ENCODE peak calls at places on chromosomes 2 and 18, in six cellular contexts. One of them, this sample, is unnamed.
A peak's percentile ranks its signal among the peaks of the same experiment; 100 is the strongest.

GRCh38 chr18:50866765-50867164 is 12.2 kb upstream of the ME2 start:
- DNase-seq in K562: no peak
- DNase-seq in GM12878: no peak
- DNase-seq in NT2/D1: no peak
- DNase-seq in HCT116: no peak
- DNase-seq in H1: no peak
- DNase-seq in this sample: no peak

GRCh38 chr2:20291106-20291564 is 59.5 kb downstream of the PUM2 start:
- DNase-seq in H1: peak; percentile 43
- DNase-seq in NT2/D1: peak; percentile 84
- DNase-seq in K562: peak; percentile 65
- DNase-seq in HCT116: peak; percentile 75
- DNase-seq in GM12878: no peak
- DNase-seq in this sample: peak; percentile 89

GRCh38 chr2:195658541-195658890 is 1.5 kb downstream of the SLC39A10 start:
- DNase-seq in K562: no peak
- DNase-seq in NT2/D1: no peak
- DNase-seq in GM12878: no peak
- DNase-seq in HCT116: no peak
- DNase-seq in H1: no peak
- DNase-seq in this sample: peak; percentile 81

GRCh38 chr2:11101430-11101829 is 53.8 kb upstream of the SLC66A3 start:
- DNase-seq in NT2/D1: no peak
- DNase-seq in H1: no peak
- DNase-seq in HCT116: no peak
- DNase-seq in K562: no peak
- DNase-seq in GM12878: no peak
- DNase-seq in this sample: no peak

GRCh38 chr2:220915087-220915486 is 657.0 kb downstream of the EPHA4 start:
- DNase-seq in GM12878: no peak
- DNase-seq in H1: no peak
- DNase-seq in K562: no peak
- DNase-seq in HCT116: no peak
- DNase-seq in NT2/D1: no peak
- DNase-seq in this sample: no peak

GRCh38 chr2:161063074-161063945 is 96.9 kb upstream of the TANK start:
- DNase-seq in K562: peak; percentile 46
- DNase-seq in HCT116: peak; percentile 75
- DNase-seq in GM12878: peak; percentile 51
- DNase-seq in NT2/D1: peak; percentile 69
- DNase-seq in H1: peak; percentile 41
- DNase-seq in this sample: peak; percentile 74

GRCh38 chr2:190254451-190254850 is 65.2 kb downstream of the HIBCH start:
- DNase-seq in K562: no peak
- DNase-seq in NT2/D1: no peak
- DNase-seq in GM12878: no peak
- DNase-seq in HCT116: no peak
- DNase-seq in H1: no peak
- DNase-seq in this sample: no peak

GRCh38 chr2:29528891-29529520 is 392.4 kb downstream of the ALK start:
- DNase-seq in HCT116: no peak
- DNase-seq in NT2/D1: no peak
- DNase-seq in H1: no peak
- DNase-seq in K562: no peak
- DNase-seq in GM12878: no peak
- DNase-seq in this sample: no peak

GRCh38 chr2:7867858-7868257 is 814.0 kb upstream of the ID2 start:
- DNase-seq in HCT116: no peak
- DNase-seq in H1: no peak
- DNase-seq in GM12878: no peak
- DNase-seq in K562: no peak
- DNase-seq in NT2/D1: no peak
- DNase-seq in this sample: no peak

GRCh38 chr2:148675708-148676107 is 31.2 kb downstream of the EPC2 start:
- DNase-seq in GM12878: no peak
- DNase-seq in H1: no peak
- DNase-seq in NT2/D1: no peak
- DNase-seq in K562: no peak
- DNase-seq in HCT116: no peak
- DNase-seq in this sample: no peak

GRCh38 chr2:134466141-134466540 is 212.3 kb downstream of the MGAT5 start:
- DNase-seq in HCT116: peak; percentile 54
- DNase-seq in GM12878: peak; percentile 11
- DNase-seq in NT2/D1: peak; percentile 54
- DNase-seq in H1: no peak
- DNase-seq in K562: peak; percentile 38
- DNase-seq in this sample: peak; percentile 66

GRCh38 chr2:222844323-222844722 is 16.5 kb upstream of the ACSL3 start:
- DNase-seq in GM12878: no peak
- DNase-seq in HCT116: peak; percentile 32
- DNase-seq in H1: no peak
- DNase-seq in K562: no peak
- DNase-seq in NT2/D1: no peak
- DNase-seq in this sample: no peak

GRCh38 chr2:134181219-134181618 is 72.7 kb upstream of the MGAT5 start:
- DNase-seq in H1: no peak
- DNase-seq in K562: no peak
- DNase-seq in NT2/D1: no peak
- DNase-seq in GM12878: peak; percentile 49
- DNase-seq in HCT116: no peak
- DNase-seq in this sample: no peak

DNA sequence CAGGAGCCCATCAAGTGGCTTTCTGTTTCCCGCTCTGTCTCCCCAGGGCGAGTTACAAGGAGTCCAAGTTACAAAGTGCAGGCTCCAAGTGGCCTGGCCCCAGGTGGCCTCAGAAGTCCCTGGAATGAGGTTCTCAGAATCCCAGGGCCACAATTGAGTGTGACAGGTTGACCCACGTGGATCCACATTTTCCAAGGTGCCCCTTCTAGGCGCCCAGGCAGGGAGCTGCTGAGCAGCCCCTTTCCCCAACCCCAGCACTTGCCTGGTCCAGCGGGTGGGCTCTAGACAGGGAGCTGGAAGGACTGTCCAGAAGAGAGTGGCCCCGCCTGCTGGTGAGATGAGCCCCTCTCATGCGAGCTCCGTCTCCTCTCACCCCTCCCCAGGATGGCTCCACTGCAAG is 253.4 kb downstream of the CYP26B1 start:
- DNase-seq in NT2/D1: no peak
- DNase-seq in K562: peak; percentile 27
- DNase-seq in GM12878: no peak
- DNase-seq in H1: no peak
- DNase-seq in HCT116: no peak
- DNase-seq in this sample: no peak
- TF ChIP-seq ZNF274 in NT2/D1: no peak
- TF ChIP-seq ZNF274 in K562: no peak
- TF ChIP-seq ZNF274 in GM12878: no peak
- TF ChIP-seq ZNF274 in H1: no peak
- TF ChIP-seq ZNF274 in HCT116: no peak
- TF ChIP-seq ZNF274 in this sample: no peak

GRCh38 chr2:237270556-237270955 is 143.4 kb downstream of the COL6A3 start:
- DNase-seq in GM12878: no peak
- DNase-seq in HCT116: no peak
- DNase-seq in H1: no peak
- DNase-seq in NT2/D1: no peak
- DNase-seq in K562: no peak
- DNase-seq in this sample: no peak
- TF ChIP-seq ZNF274 in GM12878: no peak
- TF ChIP-seq ZNF274 in HCT116: no peak
- TF ChIP-seq ZNF274 in H1: no peak
- TF ChIP-seq ZNF274 in NT2/D1: no peak
- TF ChIP-seq ZNF274 in K562: no peak
- TF ChIP-seq ZNF274 in this sample: no peak

GRCh38 chr18:32373505-32373904 is 97.2 kb downstream of the GAREM1 start:
- DNase-seq in HCT116: no peak
- DNase-seq in NT2/D1: no peak
- DNase-seq in H1: no peak
- DNase-seq in GM12878: no peak
- DNase-seq in K562: no peak
- DNase-seq in this sample: no peak

GRCh38 chr18:32372047-32372380 is 98.7 kb downstream of the GAREM1 start:
- DNase-seq in NT2/D1: no peak
- DNase-seq in GM12878: no peak
- DNase-seq in HCT116: no peak
- DNase-seq in K562: no peak
- DNase-seq in H1: no peak
- DNase-seq in this sample: no peak

GRCh38 chr18:32371384-32371783 is 99.3 kb downstream of the GAREM1 start:
- DNase-seq in HCT116: no peak
- DNase-seq in K562: no peak
- DNase-seq in H1: no peak
- DNase-seq in GM12878: no peak
- DNase-seq in NT2/D1: no peak
- DNase-seq in this sample: no peak

GRCh38 chr18:32373995-32374394 is 96.7 kb downstream of the GAREM1 start:
- DNase-seq in K562: no peak
- DNase-seq in HCT116: peak; percentile 53
- DNase-seq in NT2/D1: no peak
- DNase-seq in H1: no peak
- DNase-seq in GM12878: no peak
- DNase-seq in this sample: no peak

GRCh38 chr18:32372381-32373061 is 98.2 kb downstream of the GAREM1 start:
- DNase-seq in H1: no peak
- DNase-seq in K562: no peak
- DNase-seq in GM12878: no peak
- DNase-seq in HCT116: peak; percentile 91
- DNase-seq in NT2/D1: no peak
- DNase-seq in this sample: peak; percentile 94
- TF ChIP-seq ZNF274 in H1: no peak
- TF ChIP-seq ZNF274 in K562: no peak
- TF ChIP-seq ZNF274 in GM12878: no peak
- TF ChIP-seq ZNF274 in HCT116: no peak
- TF ChIP-seq ZNF274 in NT2/D1: no peak
- TF ChIP-seq ZNF274 in this sample: no peak

GRCh38 chr18:79912409-79912991 is 39.0 kb downstream of the SLC66A2 start:
- DNase-seq in NT2/D1: no peak
- DNase-seq in H1: no peak
- DNase-seq in GM12878: no peak
- DNase-seq in K562: no peak
- DNase-seq in HCT116: no peak
- DNase-seq in this sample: no peak
- TF ChIP-seq ZNF274 in NT2/D1: no peak
- TF ChIP-seq ZNF274 in H1: no peak
- TF ChIP-seq ZNF274 in GM12878: no peak
- TF ChIP-seq ZNF274 in K562: no peak
- TF ChIP-seq ZNF274 in HCT116: no peak
- TF ChIP-seq ZNF274 in this sample: no peak

DNA sequence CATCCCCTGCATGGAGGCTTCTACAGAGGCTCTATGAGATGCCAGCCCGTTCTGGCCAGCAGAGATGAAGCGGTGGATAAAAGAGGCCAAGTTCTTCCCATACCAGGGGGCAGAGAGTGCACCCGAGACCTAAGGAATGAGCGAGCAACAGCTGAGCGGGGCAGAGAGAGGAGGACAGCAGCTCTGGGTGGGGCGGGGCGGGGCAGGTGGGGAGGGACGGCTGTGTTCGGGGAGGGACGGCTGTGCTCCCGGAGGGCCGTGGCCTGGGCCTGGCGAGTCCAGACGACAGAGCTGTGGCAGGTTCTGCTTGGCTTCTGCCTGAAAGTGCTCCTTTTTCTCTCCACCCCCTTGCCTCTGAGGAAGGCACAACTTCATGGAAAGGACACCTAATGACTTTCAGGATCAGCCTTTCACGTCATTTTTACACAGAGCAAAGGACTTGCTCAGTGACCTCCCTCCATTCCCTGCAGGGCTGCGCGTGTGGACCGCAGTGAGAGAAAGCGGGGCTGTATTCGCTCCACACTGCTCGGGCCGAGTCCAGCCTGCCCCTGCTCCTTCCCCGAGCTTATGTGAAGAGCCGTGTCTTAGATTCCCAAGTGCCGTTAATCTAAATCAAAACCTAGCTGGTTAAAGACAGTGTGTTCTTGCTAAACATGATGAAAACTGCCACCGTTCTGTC is 232.9 kb downstream of the HDAC4 start:
- DNase-seq in HCT116: no peak
- DNase-seq in GM12878: no peak
- DNase-seq in K562: no peak
- DNase-seq in H1: no peak
- DNase-seq in NT2/D1: no peak
- DNase-seq in this sample: no peak
- TF ChIP-seq ZNF274 in HCT116: no peak
- TF ChIP-seq ZNF274 in GM12878: no peak
- TF ChIP-seq ZNF274 in K562: no peak
- TF ChIP-seq ZNF274 in H1: no peak
- TF ChIP-seq ZNF274 in NT2/D1: no peak
- TF ChIP-seq ZNF274 in this sample: no peak

DNA sequence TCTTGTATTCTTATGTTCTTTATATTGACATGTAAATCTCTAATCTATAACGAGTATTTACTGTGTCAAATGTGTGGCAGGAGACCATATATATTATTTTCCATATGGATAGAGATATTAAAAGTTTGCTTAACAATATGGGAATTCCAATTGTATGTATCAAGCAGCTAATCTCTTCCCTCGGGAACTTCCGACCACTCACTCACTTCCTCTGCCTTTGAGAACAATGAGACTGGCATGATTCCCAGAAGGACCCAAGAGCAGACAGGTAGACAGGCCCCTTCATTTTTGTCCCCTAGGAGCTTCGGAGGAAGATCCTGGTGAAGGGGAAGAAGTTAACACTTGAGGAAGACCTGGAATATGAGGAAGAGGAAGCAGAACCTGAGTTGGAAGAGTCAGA is 24.1 kb downstream of the PLCD4 start:
- DNase-seq in GM12878: no peak
- DNase-seq in HCT116: peak; percentile 6
- DNase-seq in NT2/D1: no peak
- DNase-seq in K562: no peak
- DNase-seq in H1: no peak
- DNase-seq in this sample: no peak
- TF ChIP-seq ZNF274 in GM12878: no peak
- TF ChIP-seq ZNF274 in HCT116: no peak
- TF ChIP-seq ZNF274 in NT2/D1: no peak
- TF ChIP-seq ZNF274 in K562: no peak
- TF ChIP-seq ZNF274 in H1: no peak
- TF ChIP-seq ZNF274 in this sample: no peak

DNA sequence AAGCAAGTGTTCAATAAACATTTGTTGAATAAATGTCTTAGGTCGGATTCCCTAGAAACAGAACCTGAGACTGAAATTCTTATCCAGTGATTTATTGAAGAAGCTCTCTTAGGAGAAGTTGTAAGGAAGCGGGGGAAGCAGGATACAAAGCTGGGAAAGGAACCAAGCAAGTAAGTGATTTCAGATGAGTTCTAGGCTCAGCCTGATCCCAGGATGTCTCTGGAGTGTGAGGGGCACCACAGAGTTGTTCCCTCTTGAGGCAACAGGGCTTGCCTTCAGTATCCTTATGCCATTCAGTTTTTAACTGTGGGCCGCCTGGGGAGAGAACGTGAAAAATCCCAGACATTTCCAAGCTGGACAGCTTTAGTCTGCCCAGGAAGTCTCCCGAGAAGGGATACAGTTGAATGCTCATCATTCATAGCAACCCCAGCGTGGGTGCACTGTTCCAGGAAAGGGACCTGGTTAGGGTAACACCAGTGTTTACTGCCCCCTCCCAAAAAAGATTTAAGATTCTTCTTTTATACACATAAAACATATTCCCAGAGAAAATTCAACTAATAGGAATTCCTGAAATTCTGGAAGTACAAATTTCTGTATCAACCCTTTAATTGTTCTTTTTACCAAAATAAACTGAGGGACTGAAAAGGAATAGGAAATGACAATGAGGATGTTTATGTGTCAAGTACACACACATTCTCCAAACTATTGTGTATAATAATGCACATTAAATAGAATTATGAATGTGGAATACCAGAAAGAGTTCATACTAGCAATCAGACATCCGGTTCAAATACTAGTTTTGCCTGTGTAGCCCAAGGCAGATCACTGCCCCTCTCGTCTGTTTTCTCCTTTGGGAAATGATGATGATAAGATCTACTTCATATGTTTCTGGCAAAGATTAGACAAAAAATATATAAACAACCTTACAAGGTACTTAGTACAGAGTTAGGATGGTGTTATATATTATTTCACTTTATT is 592.1 kb upstream of the CDH2 start:
- DNase-seq in H1: no peak
- DNase-seq in HCT116: no peak
- DNase-seq in GM12878: no peak
- DNase-seq in NT2/D1: no peak
- DNase-seq in K562: no peak
- DNase-seq in this sample: no peak
- TF ChIP-seq ZNF274 in H1: no peak
- TF ChIP-seq ZNF274 in HCT116: no peak
- TF ChIP-seq ZNF274 in GM12878: no peak
- TF ChIP-seq ZNF274 in NT2/D1: no peak
- TF ChIP-seq ZNF274 in K562: no peak
- TF ChIP-seq ZNF274 in this sample: no peak

This sample was measured in HepG2.